ENCODE peak calls at places on chromosomes 2 and 18, in ten cellular contexts. G is K562, M is AG09319, B is left lung, L is kidney epithelial cell, P is psoas muscle, Z is epithelial cell of esophagus, Y is BJ, Q is uterus, X is HFFc6. N is an unnamed sample.

GRCh38 chr2:43319541-43319940 is 93.1 kb upstream of the ZFP36L2 start:
- DNase-seq in G (no peak), L (no peak), P (no peak), X (no peak), B (no peak), Z (no peak), M (no peak), Q (no peak), Y (no peak), N (no peak)

GRCh38 chr2:5915926-5916325 is 223.7 kb downstream of the SOX11 start:
- DNase-seq in Y (no peak), M (no peak), G (no peak), X (no peak), L (no peak), P (no peak), Q (no peak), B (no peak), Z (peak), N (peak)

GRCh38 chr2:68060652-68061051 is 2.2 kb downstream of the C1D start:
- DNase-seq in Y (no peak), X (no peak), B (no peak), Z (peak), G (no peak), L (no peak), P (no peak), Q (no peak), M (no peak), N (no peak)

GRCh38 chr2:109290887-109291675 is 162.1 kb downstream of the SH3RF3 start:
- DNase-seq in M (no peak), B (no peak), L (no peak), Y (peak), G (no peak), Q (no peak), P (peak), Z (no peak), X (peak), N (no peak)

GRCh38 chr18:23776306-23776705 is 87.1 kb downstream of the LAMA3 start:
- DNase-seq in B (no peak), G (no peak), L (no peak), Z (no peak), X (no peak), Y (no peak), P (no peak), M (no peak), Q (no peak), N (no peak)

GRCh38 chr2:186755066-186755465 is 61.2 kb downstream of the FAM171B start:
- DNase-seq in B (no peak), Z (peak), G (no peak), P (no peak), Y (no peak), L (no peak), X (no peak), M (no peak), Q (no peak), N (no peak)

GRCh38 chr2:113720167-113720566 is 36.3 kb downstream of the SLC35F5 start:
- DNase-seq in X (no peak), Y (no peak), L (no peak), P (no peak), B (no peak), M (no peak), Z (peak), G (peak), Q (no peak), N (no peak)

GRCh38 chr2:209276000-209276399 is 147.8 kb upstream of the MAP2 start:
- DNase-seq in L (no peak), B (no peak), X (no peak), Q (no peak), Y (no peak), M (no peak), Z (no peak), G (no peak), P (no peak), N (no peak)

GRCh38 chr2:115549731-115550130 is 1107.3 kb downstream of the DPP10 start:
- DNase-seq in M (no peak), B (no peak), Y (no peak), P (no peak), Z (no peak), L (peak), X (no peak), Q (no peak), G (no peak), N (no peak)

GRCh38 chr2:240155080-240156025 is 14.9 kb upstream of the OTOS start:
- DNase-seq in Q (no peak), X (no peak), M (no peak), Z (no peak), B (no peak), P (peak), Y (no peak), L (no peak), G (no peak), N (no peak)

GRCh38 chr2:188292446-188293239 is 969 bp downstream of the GULP1 start:
- DNase-seq in Y (peak), L (peak), Z (peak), B (peak), Q (peak), G (peak), M (peak), P (peak), X (peak), N (peak)

GRCh38 chr2:231930601-231931281 is 4.5 kb upstream of the NPPC start:
- DNase-seq in Q (peak), P (peak), X (no peak), B (peak), Y (no peak), L (no peak), M (no peak), Z (no peak), G (no peak), N (no peak)

GRCh38 chr18:9771261-9771976 is 63.3 kb downstream of the RAB31 start:
- DNase-seq in Q (peak), Z (peak), B (peak), L (no peak), P (peak), M (no peak), X (peak), Y (no peak), G (peak), N (peak)

GRCh38 chr18:23943104-23943503 is 71.5 kb upstream of the TTC39C start:
- DNase-seq in X (no peak), P (no peak), Z (no peak), G (no peak), L (no peak), Q (no peak), M (no peak), Y (no peak), B (no peak), N (no peak)

GRCh38 chr2:88709117-88709739 is 17.8 kb downstream of the RPIA start:
- DNase-seq in X (peak), Y (no peak), B (no peak), G (no peak), L (no peak), Z (peak), M (no peak), P (no peak), Q (no peak), N (no peak)

GRCh38 chr2:241576293-241576654 is 17.7 kb downstream of the BOK start:
- DNase-seq in L (no peak), Z (no peak), P (peak), Y (no peak), X (no peak), G (no peak), B (no peak), M (no peak), Q (no peak), N (no peak)

GRCh38 chr18:10322408-10322807 is 132.0 kb upstream of the APCDD1 start:
- DNase-seq in P (no peak), G (no peak), M (no peak), Q (no peak), L (no peak), Z (peak), X (no peak), Y (no peak), B (no peak), N (no peak)

GRCh38 chr2:218002792-218003191 is at the start of gene TNS1:
- DNase-seq in Q (peak), Z (no peak), P (peak), M (no peak), Y (no peak), X (peak), G (no peak), L (no peak), B (no peak), N (peak)

GRCh38 chr2:108184421-108184820 is 55.3 kb upstream of the SULT1C3 start:
- DNase-seq in Z (peak), Y (no peak), P (no peak), Q (no peak), M (no peak), X (peak), L (no peak), B (no peak), G (peak), N (no peak)

GRCh38 chr2:169225233-169225750 is 137.0 kb downstream of the LRP2 start:
- DNase-seq in L (no peak), Y (no peak), G (no peak), X (no peak), Q (no peak), P (no peak), B (no peak), Z (no peak), M (no peak), N (no peak)

GRCh38 chr2:169225906-169226305 is 136.4 kb downstream of the LRP2 start:
- DNase-seq in Q (no peak), Z (peak), M (no peak), X (no peak), Y (no peak), G (no peak), P (no peak), L (peak), B (no peak), N (no peak)

GRCh38 chr2:169222665-169223064 is 139.7 kb downstream of the LRP2 start:
- DNase-seq in P (no peak), G (peak), B (no peak), Q (no peak), L (peak), Y (no peak), X (no peak), M (no peak), Z (peak), N (no peak)

DNA sequence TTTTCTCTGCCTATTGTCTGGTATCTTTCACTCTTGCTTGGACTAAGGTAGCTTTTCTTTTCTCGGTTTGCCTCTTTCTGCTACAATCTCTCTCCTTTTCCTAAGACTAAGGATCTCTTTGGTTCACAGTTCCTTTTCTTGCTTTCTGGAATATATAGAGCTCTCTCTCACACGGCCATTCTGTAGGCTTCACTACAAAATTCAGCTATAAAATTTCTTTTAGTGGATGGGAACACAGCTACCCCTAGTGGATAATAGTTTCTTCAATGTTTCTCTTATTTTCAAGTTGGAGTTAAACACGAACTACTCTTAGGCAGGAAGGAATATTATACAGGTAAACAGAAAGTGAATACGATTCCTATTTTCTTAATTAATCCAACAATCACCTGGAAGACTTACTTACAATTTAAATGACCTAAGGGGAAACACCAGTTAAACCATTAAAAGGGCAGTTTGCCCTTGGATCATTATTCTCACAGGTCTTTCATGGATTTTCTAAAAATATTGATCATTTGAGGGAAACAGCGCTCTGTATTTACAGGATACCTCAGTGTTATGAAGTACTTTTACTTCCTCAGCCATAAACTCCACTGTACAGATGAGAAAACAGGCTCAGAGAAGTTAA is 140.5 kb downstream of the LRP2 start:
- DNase-seq in M (no peak), Q (no peak), L (no peak), B (no peak), G (peak), Y (no peak), P (no peak), X (no peak), Z (peak), N (no peak)
- TF ChIP-seq CTCF in M (no peak), Q (no peak), L (peak), B (no peak), G (peak), Y (peak), P (no peak), X (peak), Z (peak), N (peak)

GRCh38 chr2:216069028-216069427 is 12.6 kb downstream of the PECR start:
- DNase-seq in X (no peak), M (no peak), G (no peak), P (no peak), Z (no peak), Q (no peak), L (no peak), Y (no peak), B (no peak), N (no peak)

GRCh38 chr2:216066255-216066654 is 15.4 kb downstream of the PECR start:
- DNase-seq in X (peak), Z (peak), M (no peak), Q (no peak), B (no peak), P (no peak), G (no peak), Y (no peak), L (no peak), N (no peak)

GRCh38 chr2:216059233-216059834 is 22.3 kb downstream of the PECR start:
- DNase-seq in Z (no peak), B (no peak), P (no peak), X (no peak), Q (no peak), Y (no peak), L (no peak), G (no peak), M (no peak), N (no peak)

GRCh38 chr2:216064684-216065083 is 16.9 kb downstream of the PECR start:
- DNase-seq in M (no peak), Z (no peak), B (no peak), X (no peak), Y (no peak), P (no peak), L (no peak), G (no peak), Q (no peak), N (no peak)

DNA sequence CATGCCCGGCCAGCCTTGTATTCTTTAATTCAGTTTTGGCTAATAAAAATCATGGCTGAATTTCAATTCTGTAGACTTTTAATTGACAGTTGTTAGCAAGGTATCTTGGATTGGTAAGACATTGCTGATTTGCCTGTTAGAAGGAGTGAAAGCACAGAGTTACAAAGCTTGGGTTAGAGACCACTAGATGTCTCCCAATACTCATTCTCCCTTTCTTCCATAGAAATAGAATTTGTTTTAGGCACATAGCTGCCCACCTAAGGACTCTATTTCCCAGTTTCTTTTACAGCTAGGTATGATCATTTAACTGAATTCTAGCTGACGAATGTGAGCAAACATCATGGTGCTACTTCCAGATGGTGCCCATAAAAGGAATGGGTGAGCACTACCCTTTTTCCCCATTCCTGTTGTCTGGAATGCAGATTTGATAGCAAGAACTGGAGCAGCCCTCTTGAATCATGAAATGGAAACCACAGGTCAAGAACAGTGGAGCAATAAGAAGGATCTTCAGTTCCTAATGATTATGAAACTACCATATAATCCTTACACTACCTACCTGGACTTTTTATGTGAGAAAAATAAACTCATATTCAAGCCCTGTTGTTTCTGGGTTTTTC is 17.5 kb downstream of the PECR start:
- DNase-seq in L (no peak), P (no peak), Z (no peak), M (no peak), G (no peak), Q (no peak), X (no peak), Y (no peak), B (no peak), N (no peak)
- TF ChIP-seq CTCF in L (no peak), P (no peak), Z (no peak), M (no peak), G (peak), Q (no peak), X (peak), Y (no peak), B (no peak), N (no peak)

DNA sequence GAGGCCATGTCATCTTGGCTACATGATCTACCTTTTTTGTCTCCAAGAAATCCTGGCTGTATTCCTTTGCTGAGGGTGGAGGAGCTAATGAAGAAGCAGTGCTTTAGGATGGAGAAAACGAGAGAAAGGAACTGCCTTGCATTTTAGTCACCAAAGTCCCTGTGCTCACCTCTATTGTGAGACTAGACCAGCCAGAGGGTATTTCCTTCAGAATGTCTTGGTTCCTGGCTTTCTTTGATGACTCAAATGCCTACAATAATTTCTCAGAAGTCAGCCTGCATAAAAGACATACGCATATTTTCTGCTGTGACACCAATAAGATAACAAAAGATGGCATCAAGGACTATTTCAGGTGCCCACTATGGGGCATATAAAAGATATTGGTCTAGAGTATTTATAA is 10.8 kb downstream of the SF3B6 start:
- DNase-seq in B (no peak), G (no peak), L (no peak), Z (no peak), P (no peak), Q (no peak), Y (no peak), X (no peak), M (no peak), N (no peak)
- TF ChIP-seq CTCF in B (no peak), G (no peak), L (no peak), Z (no peak), P (no peak), Q (no peak), Y (no peak), X (no peak), M (no peak), N (no peak)

GRCh38 chr2:234558642-234559041 is 61.8 kb upstream of the ARL4C start:
- DNase-seq in Q (no peak), L (no peak), Z (no peak), X (no peak), B (no peak), G (no peak), Y (no peak), P (no peak), M (no peak), N (no peak)
- TF ChIP-seq CTCF in Q (no peak), L (no peak), Z (peak), X (no peak), B (no peak), G (no peak), Y (peak), P (no peak), M (peak), N (no peak)

DNA sequence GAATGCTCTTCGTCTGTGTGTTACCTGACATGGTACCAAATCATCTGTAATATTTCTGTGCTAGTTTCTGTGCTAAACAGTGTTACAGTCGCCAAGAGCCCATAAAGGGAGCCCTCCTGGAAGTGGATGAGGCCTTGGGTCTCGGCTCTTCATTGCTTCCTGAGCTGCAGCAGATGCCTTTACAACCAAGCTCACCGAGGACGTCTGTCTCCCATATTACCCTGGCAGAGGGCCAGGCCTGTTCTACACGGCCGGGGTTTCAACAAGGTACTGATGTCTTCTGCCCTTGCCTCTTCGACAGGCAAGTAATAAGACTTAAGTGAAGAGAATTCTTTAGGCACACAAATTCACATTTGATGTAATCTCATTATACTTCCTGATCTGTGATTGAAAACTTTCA is 16.8 kb downstream of the RPL31 start:
- DNase-seq in Z (no peak), G (no peak), B (no peak), L (no peak), Q (no peak), Y (no peak), X (no peak), M (no peak), P (no peak), N (no peak)
- TF ChIP-seq CTCF in Z (no peak), G (no peak), B (no peak), L (no peak), Q (no peak), Y (no peak), X (no peak), M (no peak), P (no peak), N (no peak)

GRCh38 chr2:55418072-55418471 is 1.6 kb downstream of the CCDC88A start:
- DNase-seq in Q (no peak), X (peak), Z (no peak), M (no peak), B (no peak), Y (no peak), L (no peak), P (no peak), G (no peak), N (no peak)
- TF ChIP-seq CTCF in Q (no peak), X (no peak), Z (no peak), M (no peak), B (no peak), Y (no peak), L (no peak), P (no peak), G (no peak), N (no peak)

GRCh38 chr2:54942373-54942772 is 107.9 kb downstream of the RTN4 start:
- DNase-seq in P (no peak), Y (no peak), M (no peak), X (no peak), L (no peak), G (no peak), Q (no peak), B (no peak), Z (no peak), N (no peak)
- TF ChIP-seq CTCF in P (no peak), Y (no peak), M (no peak), X (no peak), L (no peak), G (no peak), Q (no peak), B (no peak), Z (no peak), N (no peak)

GRCh38 chr2:237310515-237311114 is 103.3 kb downstream of the COL6A3 start:
- DNase-seq in L (no peak), Q (no peak), X (no peak), P (no peak), M (no peak), Y (no peak), G (no peak), B (no peak), Z (peak), N (no peak)
- TF ChIP-seq CTCF in L (no peak), Q (no peak), X (no peak), P (no peak), M (no peak), Y (no peak), G (no peak), B (no peak), Z (no peak), N (no peak)

GRCh38 chr18:49011291-49011746 is 60.6 kb upstream of the SMAD7 start:
- DNase-seq in Y (no peak), P (peak), Q (no peak), M (no peak), B (peak), G (no peak), X (no peak), Z (no peak), L (no peak), N (no peak)
- TF ChIP-seq CTCF in Y (no peak), P (no peak), Q (no peak), M (no peak), B (no peak), G (no peak), X (no peak), Z (no peak), L (no peak), N (no peak)

GRCh38 chr2:237483018-237483731 is 3.9 kb upstream of the MLPH start:
- DNase-seq in Q (no peak), Y (no peak), Z (peak), X (peak), P (peak), M (no peak), L (peak), B (peak), G (no peak), N (no peak)
- TF ChIP-seq CTCF in Q (no peak), Y (no peak), Z (peak), X (peak), P (no peak), M (no peak), L (peak), B (no peak), G (no peak), N (peak)

N was measured in nephron progenitor cell.